ENCODE peak calls at places on chromosomes 3 and 15, in nine cellular contexts. N is endodermal cell; R is uterus; P is mesothelial cell of epicardium; W is endothelial cell; C is DND-41; Z is SK-N-SH; O is CD4-positive, alpha-beta T cell; D is GM12864. H is an unnamed sample.
A peak's percentile ranks its signal among the peaks of the same experiment; 100 is the strongest.

GRCh38 chr3:187713504-187713903 is 11.1 kb upstream of the RTP2 start:
- DNase-seq in O (no peak), W (no peak), R (no peak), Z (no peak), D (no peak), C (peak; percentile 33), N (no peak), P (no peak), H (no peak)

GRCh38 chr3:103873024-103873423 is 1438.2 kb downstream of the ZPLD1 start:
- DNase-seq in R (no peak), Z (no peak), P (no peak), D (no peak), C (no peak), N (no peak), O (no peak), W (no peak), H (no peak)

GRCh38 chr3:143847787-143848631 is at the start of gene SLC9A9:
- DNase-seq in D (no peak), Z (no peak), O (peak; percentile 6), C (peak; percentile 37), P (no peak), W (peak; percentile 13), N (peak; percentile 72), R (no peak), H (no peak)

GRCh38 chr3:10985181-10985580 is 7.4 kb upstream of the SLC6A1 start:
- DNase-seq in C (no peak), O (no peak), P (no peak), Z (no peak), D (no peak), W (no peak), N (no peak), R (no peak), H (no peak)

GRCh38 chr15:73930371-73930770 is 4.1 kb downstream of the LOXL1 start:
- DNase-seq in O (no peak), W (no peak), D (no peak), N (no peak), R (no peak), Z (no peak), P (no peak), C (no peak), H (peak; percentile 92)

GRCh38 chr3:181581651-181582050 is 130.1 kb upstream of the SOX2 start:
- DNase-seq in Z (no peak), C (no peak), R (no peak), W (no peak), O (no peak), N (peak; percentile 39), P (no peak), D (no peak), H (no peak)

GRCh38 chr3:14616606-14617507 is 34.7 kb upstream of the CCDC174 start:
- DNase-seq in Z (no peak), P (no peak), C (no peak), O (no peak), N (no peak), W (no peak), D (no peak), R (no peak), H (no peak)

GRCh38 chr15:61467823-61468222 is 238.7 kb upstream of the RORA start:
- DNase-seq in N (no peak), D (no peak), O (no peak), R (no peak), P (no peak), Z (no peak), C (no peak), W (no peak), H (no peak)

GRCh38 chr3:105686324-105686897 is 182.4 kb downstream of the CBLB start:
- DNase-seq in P (no peak), C (no peak), W (no peak), N (no peak), R (no peak), D (no peak), Z (peak; percentile 29), O (no peak), H (no peak)

GRCh38 chr3:154981201-154981600 is 98.9 kb upstream of the MME start:
- DNase-seq in P (no peak), N (no peak), D (no peak), R (no peak), C (no peak), O (no peak), W (no peak), Z (no peak), H (no peak)

GRCh38 chr3:148532326-148532725 is 165.4 kb upstream of the AGTR1 start:
- DNase-seq in Z (no peak), R (no peak), O (no peak), P (no peak), D (no peak), N (no peak), W (no peak), C (no peak), H (no peak)

GRCh38 chr3:2921903-2922302 is 188.3 kb downstream of the IL5RA start:
- DNase-seq in N (no peak), C (no peak), P (no peak), O (no peak), Z (peak; percentile 66), W (no peak), R (no peak), D (no peak), H (no peak)

GRCh38 chr15:57510647-57511046 is 81.1 kb upstream of the MYZAP start:
- DNase-seq in W (peak; percentile 61), R (no peak), D (no peak), O (no peak), Z (no peak), N (no peak), P (no peak), C (no peak), H (no peak)

GRCh38 chr3:125528920-125529319 is 8.9 kb upstream of the SNX4 start:
- DNase-seq in R (no peak), C (no peak), D (no peak), P (no peak), W (no peak), N (no peak), Z (no peak), O (no peak), H (no peak)

GRCh38 chr15:66838671-66839239 is 136.7 kb downstream of the SMAD6 start:
- DNase-seq in Z (peak; percentile 69), D (no peak), R (no peak), N (peak; percentile 67), O (no peak), W (peak; percentile 40), C (no peak), P (no peak), H (no peak)

GRCh38 chr3:45760878-45761711 is 35.2 kb downstream of the SLC6A20 start:
- DNase-seq in Z (peak; percentile 87), O (peak; percentile 23), R (peak; percentile 59), W (peak; percentile 68), P (no peak), D (peak; percentile 29), C (peak; percentile 40), N (peak; percentile 87), H (peak; percentile 79)

GRCh38 chr3:168159473-168159872 is 63.7 kb upstream of the GOLIM4 start:
- DNase-seq in O (no peak), P (no peak), C (no peak), R (no peak), D (no peak), N (no peak), Z (no peak), W (no peak), H (no peak)

GRCh38 chr15:50676799-50677483 is 9.7 kb downstream of the TRPM7 start:
- DNase-seq in Z (no peak), D (no peak), W (no peak), C (no peak), R (no peak), N (peak; percentile 56), P (no peak), O (no peak), H (no peak)

GRCh38 chr3:180280601-180281000 is 243.9 kb upstream of the PEX5L start:
- DNase-seq in P (no peak), W (no peak), R (no peak), Z (no peak), N (no peak), C (no peak), D (no peak), O (no peak), H (no peak)

DNA sequence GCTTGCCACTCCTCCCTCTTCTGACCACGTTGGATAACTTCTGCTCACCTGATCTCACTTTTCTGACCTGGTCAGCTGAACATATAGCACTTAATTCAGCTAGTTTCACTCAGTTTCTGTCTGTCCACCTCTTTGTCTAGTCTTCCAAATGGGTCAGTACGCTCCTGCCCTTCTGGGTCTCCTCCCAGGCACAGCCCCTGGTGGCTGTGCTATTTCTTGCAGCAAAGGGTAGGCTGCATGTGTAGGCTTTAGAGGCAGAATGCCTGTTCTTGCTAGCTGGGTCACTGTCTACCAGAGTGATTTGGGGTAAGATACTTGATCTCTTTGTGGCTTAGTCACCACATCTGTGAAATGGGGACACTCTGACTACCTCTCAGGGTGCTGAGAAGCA is 2.4 kb upstream of the RBP1 start:
- DNase-seq in R (no peak), C (no peak), D (no peak), N (no peak), Z (no peak), O (no peak), P (no peak), W (no peak), H (no peak)
- TF ChIP-seq CTCF in R (no peak), C (no peak), D (no peak), N (peak; percentile 63), Z (no peak), O (no peak), P (peak; percentile 15), W (no peak), H (no peak)

GRCh38 chr15:35293353-35294130 is 208.4 kb upstream of the NANOGP8 start:
- DNase-seq in R (no peak), C (no peak), P (no peak), N (peak; percentile 54), O (no peak), Z (peak; percentile 22), W (no peak), D (no peak), H (no peak)
- TF ChIP-seq CTCF in R (no peak), C (no peak), P (peak; percentile 25), N (peak; percentile 61), O (no peak), Z (peak; percentile 60), W (peak; percentile 28), D (no peak), H (peak; percentile 26)

GRCh38 chr15:58555168-58556027 is 123.6 kb downstream of the LIPC start:
- DNase-seq in O (no peak), N (peak; percentile 82), Z (no peak), R (no peak), W (no peak), D (no peak), P (peak; percentile 36), C (no peak), H (no peak)
- TF ChIP-seq CTCF in O (no peak), N (peak; percentile 53), Z (no peak), R (no peak), W (no peak), D (no peak), P (no peak), C (no peak), H (no peak)

DNA sequence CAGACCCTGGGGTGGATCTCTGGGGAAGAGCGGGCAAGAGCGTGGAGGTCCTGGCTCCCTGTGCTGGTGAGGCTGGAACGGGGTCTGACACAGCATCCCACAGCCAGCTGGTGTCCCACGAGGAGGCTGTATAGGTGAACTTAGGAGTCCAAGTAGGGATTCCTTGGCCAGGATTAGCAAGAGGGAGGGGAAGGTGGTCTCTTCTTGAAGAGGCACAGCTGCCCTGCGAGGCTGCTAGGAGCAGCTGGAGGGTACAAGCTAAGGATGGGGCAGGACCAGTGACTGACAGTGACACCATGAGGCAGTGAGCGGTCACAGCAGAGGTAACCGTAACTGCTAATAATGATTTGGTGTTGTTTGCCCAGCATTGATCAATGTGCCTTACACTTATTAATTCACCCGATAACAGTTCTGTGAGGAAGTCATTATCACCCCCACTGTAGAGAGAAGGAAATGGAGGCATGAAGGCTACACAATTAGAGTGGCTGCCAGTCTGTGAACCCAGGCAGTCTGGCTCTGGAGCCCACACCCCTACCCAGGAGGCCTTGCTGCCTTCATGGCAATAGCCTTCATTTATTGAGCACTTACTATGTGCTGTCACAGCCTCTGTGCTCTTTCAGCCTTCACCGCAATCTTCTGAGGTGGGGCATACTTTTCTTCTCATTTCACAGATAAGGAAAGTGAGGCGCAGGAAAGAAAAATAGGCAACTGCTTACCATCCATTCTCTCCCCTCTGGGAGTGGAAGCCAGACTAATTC is 59.4 kb downstream of the TMEM44 start:
- DNase-seq in N (peak; percentile 86), R (no peak), C (peak; percentile 21), D (no peak), Z (peak; percentile 66), O (peak; percentile 13), P (no peak), W (peak; percentile 33), H (no peak)
- TF ChIP-seq CTCF in N (peak; percentile 83), R (no peak), C (peak; percentile 63), D (peak; percentile 85), Z (peak; percentile 61), O (peak; percentile 37), P (no peak), W (peak; percentile 19), H (peak; percentile 66)

H was measured in osteocyte.